ENCODE peak calls at places on chromosomes 12 and 14, in five cellular contexts. E is breast epithelium, L is memory B cell, Y is M059J, S is thoracic aorta. P is an unnamed sample.

GRCh38 chr12:15227004-15227679 is 5.9 kb upstream of the RERG start:
- DNase-seq in E (no peak), L (no peak), Y (peak), S (no peak), P (peak)

GRCh38 chr12:10001141-10001778 is 2.3 kb upstream of the CLEC1B start:
- DNase-seq in E (no peak), L (no peak), Y (no peak), S (no peak), P (no peak)

GRCh38 chr12:25972783-25973182 is 14.3 kb downstream of the RASSF8 start:
- DNase-seq in E (no peak), L (no peak), Y (peak), S (no peak), P (no peak)

GRCh38 chr14:93044601-93045000 is 71.1 kb downstream of the ITPK1 start:
- DNase-seq in E (no peak), L (no peak), Y (no peak), S (no peak), P (no peak)

GRCh38 chr14:92656306-92656705 is 92.1 kb downstream of the LGMN start:
- DNase-seq in E (no peak), L (no peak), Y (no peak), S (no peak), P (no peak)

GRCh38 chr12:48508987-48509386 is 16.4 kb upstream of the OR8S1 start:
- DNase-seq in E (no peak), L (no peak), Y (no peak), S (no peak), P (no peak)

GRCh38 chr14:53137559-53137958 is 15.6 kb downstream of the DDHD1 start:
- DNase-seq in E (no peak), L (no peak), Y (no peak), S (no peak), P (no peak)

GRCh38 chr12:126719886-126720666 is 1546.9 kb upstream of the TMEM132C start:
- DNase-seq in E (no peak), L (no peak), Y (peak), S (no peak), P (no peak)

GRCh38 chr14:77603654-77604270 is 12.7 kb downstream of the SPTLC2 start:
- DNase-seq in E (no peak), L (no peak), Y (no peak), S (no peak), P (no peak)

GRCh38 chr12:104602901-104603300 is 146.2 kb downstream of the CHST11 start:
- DNase-seq in E (no peak), L (no peak), Y (peak), S (no peak), P (no peak)

GRCh38 chr12:109863961-109864712 is 16.2 kb downstream of the GLTP start:
- DNase-seq in E (peak), L (no peak), Y (no peak), S (no peak), P (no peak)

GRCh38 chr12:104627231-104627974 is 170.7 kb downstream of the CHST11 start:
- DNase-seq in E (no peak), L (no peak), Y (no peak), S (no peak), P (no peak)

P was measured in GM13977.